ENCODE peak calls at places on chromosomes 3 and 15, in eight cellular contexts. B is A549; L is CD8-positive, alpha-beta T cell; F is foreskin fibroblast; P is left lung; U is GM12864; X is astrocyte; N is psoas muscle. M is an unnamed sample.

GRCh38 chr3:170909129-170909903 is 879 bp upstream of the EIF5A2 start:
- DNase-seq in X (peak; percentile 98), L (no peak), N (no peak), U (no peak), P (no peak), B (peak; percentile 66), F (peak; percentile 91), M (peak; percentile 92)

GRCh38 chr3:187667526-187667925 is 2.7 kb downstream of the SST start:
- DNase-seq in B (no peak), U (no peak), F (no peak), P (no peak), X (no peak), N (no peak), L (no peak), M (no peak)

GRCh38 chr3:101068876-101069606 is 75.8 kb upstream of the ABI3BP start:
- DNase-seq in U (no peak), P (no peak), F (peak; percentile 41), B (no peak), L (no peak), X (no peak), N (no peak), M (no peak)

GRCh38 chr3:174986685-174987084 is 127.6 kb downstream of the NAALADL2 start:
- DNase-seq in P (no peak), N (no peak), L (no peak), B (no peak), F (peak; percentile 33), U (no peak), X (peak; percentile 28), M (peak; percentile 37)

GRCh38 chr3:141051641-141052569 is 758 bp downstream of the SPSB4 start:
- DNase-seq in X (peak; percentile 34), F (peak; percentile 45), N (peak; percentile 72), B (peak; percentile 37), L (no peak), U (no peak), P (no peak), M (no peak)

GRCh38 chr15:63474810-63475316 is 29.5 kb upstream of the USP3 start:
- DNase-seq in F (no peak), L (no peak), N (no peak), U (peak; percentile 96), P (no peak), B (peak; percentile 86), X (peak; percentile 17), M (no peak)

GRCh38 chr3:194367992-194368841 is 1.3 kb downstream of the LRRC15 start:
- DNase-seq in L (no peak), P (peak; percentile 41), U (no peak), B (no peak), X (peak; percentile 49), F (peak; percentile 91), N (no peak), M (peak; percentile 45)

GRCh38 chr3:101574388-101575156 is 592 bp downstream of the PCNP start:
- DNase-seq in B (peak; percentile 68), P (no peak), U (no peak), N (peak; percentile 86), F (peak; percentile 66), L (no peak), X (peak; percentile 54), M (peak; percentile 48)

GRCh38 chr15:59176653-59177444 is 29.8 kb upstream of the LDHAL6B start:
- DNase-seq in F (no peak), B (no peak), X (no peak), N (no peak), U (no peak), P (no peak), L (no peak), M (no peak)

GRCh38 chr3:17619952-17620351 is 122.5 kb downstream of the TBC1D5 start:
- DNase-seq in P (no peak), X (no peak), F (no peak), L (no peak), B (no peak), U (no peak), N (no peak), M (no peak)

DNA sequence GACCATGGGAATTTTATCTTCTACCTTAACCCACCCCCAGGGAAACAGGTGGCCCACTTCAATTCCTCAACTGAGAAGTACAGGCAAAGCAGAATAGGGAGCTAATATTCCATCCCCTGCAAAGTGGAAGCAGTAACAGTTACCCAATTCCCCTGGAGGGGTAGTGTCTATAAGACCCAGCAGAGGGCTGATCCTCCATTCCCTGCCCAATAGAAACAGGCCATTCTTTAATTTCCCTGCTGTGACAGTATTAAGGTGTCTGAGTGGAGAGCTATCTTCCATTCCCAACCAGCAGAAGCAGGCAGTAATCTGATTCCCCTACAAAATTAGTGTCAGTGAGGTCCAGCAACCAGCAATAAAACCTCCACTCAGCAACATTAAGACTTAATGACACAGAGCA is 219.8 kb downstream of the ULK4 start:
- DNase-seq in P (no peak), F (no peak), N (no peak), B (no peak), U (no peak), X (no peak), L (no peak), M (no peak)
- TF ChIP-seq CTCF in P (no peak), F (no peak), N (no peak), B (no peak), U (no peak), X (no peak), L (no peak), M (no peak)

GRCh38 chr3:186208328-186208989 is 99.6 kb upstream of the ETV5 start:
- DNase-seq in B (no peak), N (no peak), F (no peak), U (no peak), X (no peak), P (no peak), L (no peak), M (no peak)
- TF ChIP-seq CTCF in B (no peak), N (no peak), F (no peak), U (peak; percentile 8), X (no peak), P (no peak), L (no peak), M (no peak)

GRCh38 chr3:24722106-24722505 is 227.5 kb upstream of the THRB start:
- DNase-seq in F (no peak), P (no peak), N (no peak), U (no peak), X (no peak), L (no peak), B (no peak), M (no peak)

GRCh38 chr3:24725514-24726255 is 231.0 kb upstream of the THRB start:
- DNase-seq in U (no peak), L (no peak), N (no peak), F (no peak), P (no peak), X (no peak), B (no peak), M (no peak)

GRCh38 chr3:24730173-24730572 is 235.5 kb upstream of the THRB start:
- DNase-seq in P (no peak), U (no peak), L (no peak), F (peak; percentile 1), X (no peak), N (no peak), B (no peak), M (no peak)

DNA sequence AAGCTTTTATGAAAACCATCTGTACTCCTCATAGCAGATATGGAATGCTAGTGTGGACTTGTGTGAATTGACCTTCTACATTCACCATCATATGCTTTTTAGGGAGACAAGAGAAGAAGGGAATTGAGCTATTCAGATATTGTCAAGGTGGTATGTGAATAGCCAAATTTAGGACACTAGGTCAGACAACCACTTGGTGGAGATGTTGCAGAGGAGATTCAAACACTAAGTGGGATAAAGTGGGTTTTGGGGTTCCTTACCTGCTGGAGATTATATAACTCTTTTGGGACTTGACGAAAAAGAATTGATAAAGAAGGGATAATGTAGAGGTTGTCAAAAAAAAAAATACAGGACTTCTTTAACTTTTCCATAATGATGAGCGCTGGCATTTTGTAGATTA is 231.8 kb upstream of the THRB start:
- DNase-seq in N (no peak), X (no peak), F (no peak), B (no peak), P (no peak), L (no peak), U (no peak), M (no peak)
- TF ChIP-seq CTCF in N (no peak), X (no peak), F (no peak), B (no peak), P (no peak), L (no peak), U (no peak), M (no peak)

GRCh38 chr3:42228796-42229195 is 37.2 kb downstream of the CCK start:
- DNase-seq in X (no peak), N (no peak), F (peak; percentile 45), U (no peak), B (peak; percentile 21), L (no peak), P (no peak), M (peak; percentile 37)
- TF ChIP-seq CTCF in X (peak; percentile 12), N (no peak), F (peak; percentile 22), U (peak; percentile 51), B (peak; percentile 38), L (peak; percentile 19), P (no peak), M (peak; percentile 64)

GRCh38 chr15:97881568-97881967 is 78.9 kb upstream of the ARRDC4 start:
- DNase-seq in L (no peak), P (no peak), B (no peak), X (no peak), N (no peak), U (no peak), F (no peak), M (no peak)
- TF ChIP-seq CTCF in L (no peak), P (no peak), B (no peak), X (no peak), N (no peak), U (no peak), F (no peak), M (no peak)

GRCh38 chr3:196523841-196524240 is 8.7 kb upstream of the SMCO1 start:
- DNase-seq in P (no peak), B (no peak), F (no peak), N (no peak), X (no peak), L (no peak), U (no peak), M (no peak)

GRCh38 chr3:196528639-196529233 is 13.6 kb upstream of the SMCO1 start:
- DNase-seq in U (peak; percentile 33), N (peak; percentile 82), B (peak; percentile 75), X (peak; percentile 31), P (peak; percentile 99), F (peak; percentile 80), L (peak; percentile 81), M (peak; percentile 10)

GRCh38 chr3:196519738-196520122 is 4.6 kb upstream of the SMCO1 start:
- DNase-seq in B (no peak), U (no peak), P (no peak), N (no peak), F (peak; percentile 38), L (no peak), X (no peak), M (no peak)

GRCh38 chr3:196525141-196525540 is 10.0 kb upstream of the SMCO1 start:
- DNase-seq in L (no peak), P (no peak), N (no peak), X (no peak), U (no peak), B (no peak), F (no peak), M (no peak)

DNA sequence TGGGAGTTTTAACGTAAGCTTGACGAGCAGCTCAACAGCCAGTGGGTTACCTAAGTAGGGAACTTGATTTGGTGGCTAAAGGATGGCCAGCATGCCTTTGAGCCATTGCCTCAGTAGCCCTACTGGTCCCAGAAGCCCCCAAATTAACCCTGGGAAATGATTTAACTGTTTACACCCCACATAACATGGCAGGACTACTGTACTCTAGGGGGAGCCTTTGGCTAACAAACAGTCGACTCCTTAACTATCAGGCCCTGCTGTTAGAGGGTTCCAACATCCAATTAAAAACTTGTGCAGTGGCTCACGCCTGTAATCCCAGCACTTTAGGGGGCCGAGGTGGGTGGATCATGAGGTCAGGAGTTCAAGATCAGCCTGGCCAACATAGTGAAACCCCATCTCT is 9.4 kb upstream of the SMCO1 start:
- DNase-seq in X (no peak), B (no peak), P (no peak), U (no peak), L (no peak), N (no peak), F (peak; percentile 23), M (no peak)
- TF ChIP-seq CTCF in X (no peak), B (no peak), P (no peak), U (peak; percentile 16), L (no peak), N (no peak), F (peak; percentile 7), M (peak; percentile 62)